ENCODE peak calls at places on chromosomes 7 and 10, in eight cellular contexts. P is A549, H is MM.1S, W is Peyer's patch, Z is left ventricle myocardium inferior, E is mammary epithelial cell, X is H1, R is PC-3. C is an unnamed sample.

GRCh38 chr7:139036901-139037300 is 1.1 kb upstream of the ZC3HAV1L start:
- DNase-seq in R (no peak), W (no peak), X (no peak), Z (no peak), P (no peak), E (peak; percentile 40), H (no peak), C (no peak)

GRCh38 chr7:24135003-24135817 is 148.8 kb upstream of the NPY start:
- DNase-seq in R (no peak), X (no peak), Z (no peak), E (no peak), H (no peak), W (no peak), P (no peak), C (no peak)

GRCh38 chr10:115214799-115215198 is 121.6 kb downstream of the ATRNL1 start:
- DNase-seq in H (no peak), Z (no peak), W (no peak), E (no peak), X (no peak), R (no peak), P (no peak), C (no peak)

GRCh38 chr7:55969391-55969790 is 5.0 kb downstream of the NIPSNAP2 start:
- DNase-seq in W (no peak), H (no peak), R (no peak), P (no peak), X (no peak), E (no peak), Z (no peak), C (no peak)

GRCh38 chr7:30931161-30931926 is 19.7 kb downstream of the AQP1 start:
- DNase-seq in P (no peak), R (no peak), Z (peak; percentile 53), W (peak; percentile 12), H (no peak), X (no peak), E (no peak), C (peak; percentile 71)

GRCh38 chr7:143387156-143387975 is 6.2 kb downstream of the ZYX start:
- DNase-seq in E (no peak), W (no peak), X (no peak), Z (no peak), R (no peak), P (no peak), H (no peak), C (no peak)

GRCh38 chr7:2049111-2049781 is 183.5 kb downstream of the MAD1L1 start:
- DNase-seq in W (no peak), Z (no peak), X (no peak), H (no peak), P (no peak), R (no peak), E (no peak), C (no peak)

GRCh38 chr7:158030071-158030470 is 557.6 kb downstream of the PTPRN2 start:
- DNase-seq in Z (no peak), P (no peak), R (no peak), X (no peak), H (no peak), E (no peak), W (no peak), C (no peak)

GRCh38 chr10:47286116-47286505 is 13.9 kb upstream of the GDF10 start:
- DNase-seq in H (no peak), X (no peak), P (no peak), E (no peak), R (no peak), Z (no peak), W (no peak), C (no peak)

GRCh38 chr10:121070257-121070656 is 219.1 kb downstream of the WDR11 start:
- DNase-seq in W (no peak), Z (no peak), H (no peak), X (no peak), R (peak; percentile 15), E (peak; percentile 35), P (peak; percentile 22), C (no peak)

GRCh38 chr10:72158174-72158573 is 57.6 kb upstream of the ANAPC16 start:
- DNase-seq in P (no peak), Z (no peak), E (no peak), W (no peak), R (no peak), H (no peak), X (no peak), C (no peak)

GRCh38 chr7:42914009-42914725 is 2.3 kb upstream of the C7orf25 start:
- DNase-seq in P (no peak), H (no peak), R (no peak), X (no peak), Z (no peak), E (no peak), W (no peak), C (no peak)

GRCh38 chr10:70034252-70034651 is 18.4 kb upstream of the MACROH2A2 start:
- DNase-seq in P (no peak), E (no peak), Z (no peak), R (no peak), W (no peak), H (no peak), X (no peak), C (no peak)

GRCh38 chr7:15848362-15848761 is 161.9 kb upstream of the MEOX2 start:
- DNase-seq in R (no peak), Z (no peak), X (no peak), E (no peak), W (no peak), H (no peak), P (no peak), C (no peak)

GRCh38 chr10:116597543-116597942 is 6.8 kb downstream of the PNLIPRP1 start:
- DNase-seq in W (no peak), X (no peak), P (no peak), Z (no peak), E (no peak), R (no peak), H (no peak), C (no peak)

GRCh38 chr10:100349087-100349486 is 2.1 kb downstream of the SCD start:
- DNase-seq in R (no peak), H (no peak), E (no peak), P (no peak), W (no peak), X (no peak), Z (no peak), C (no peak)

GRCh38 chr10:48764486-48764885 is 79.8 kb downstream of the WDFY4 start:
- DNase-seq in R (no peak), P (no peak), Z (no peak), E (no peak), W (no peak), H (no peak), X (no peak), C (no peak)
- H3K4me3 ChIP-seq in R (no peak overlapping the region), P (no peak overlapping the region), Z (no peak overlapping the region), E (no peak overlapping the region), W (no peak overlapping the region), H (no peak overlapping the region), X (no peak overlapping the region), C (no peak overlapping the region)

GRCh38 chr7:63931057-63931600 is 67.5 kb upstream of the ZNF722 start:
- DNase-seq in W (no peak), E (no peak), P (no peak), Z (no peak), H (no peak), R (no peak), X (no peak), C (no peak)

GRCh38 chr7:63925626-63926460 is 72.8 kb upstream of the ZNF722 start:
- DNase-seq in X (no peak), E (peak; percentile 6), H (peak; percentile 45), P (no peak), W (peak; percentile 82), Z (peak; percentile 93), R (peak; percentile 88), C (peak; percentile 8)

GRCh38 chr7:63927261-63927660 is 71.4 kb upstream of the ZNF722 start:
- DNase-seq in X (no peak), P (no peak), W (no peak), R (no peak), E (no peak), Z (no peak), H (no peak), C (no peak)

GRCh38 chr7:63925262-63925625 is 73.4 kb upstream of the ZNF722 start:
- DNase-seq in R (no peak), H (no peak), Z (no peak), W (no peak), P (no peak), X (no peak), E (no peak), C (no peak)
- H3K9me3 ChIP-seq in R (no peaks in the 10 kb centered on the region), H (no peaks in the 10 kb centered on the region), Z (peaks cover 12% of the 10 kb centered on the region), W (peaks cover 3% of the 10 kb centered on the region), P (peaks cover 18% of the 10 kb centered on the region), X (peaks cover 56% of the 10 kb centered on the region), E (peaks cover 23% of the 10 kb centered on the region), C (no peaks in the 10 kb centered on the region)

GRCh38 chr10:88080213-88080612 is 216.8 kb downstream of the PTEN start:
- DNase-seq in X (no peak), Z (no peak), H (peak; percentile 79), W (no peak), E (no peak), R (no peak), P (no peak), C (no peak)
- H3K4me3 ChIP-seq in X (no peak overlapping the region), Z (no peak overlapping the region), H (peak overlapping the region; percentile 1), W (no peak overlapping the region), E (no peak overlapping the region), R (no peak overlapping the region), P (no peak overlapping the region), C (no peak overlapping the region)

GRCh38 chr10:14050598-14050997 is 280.1 kb downstream of the FRMD4A start:
- DNase-seq in P (no peak), X (no peak), H (no peak), Z (no peak), E (no peak), R (no peak), W (no peak), C (no peak)
- H3K9me3 ChIP-seq in P (no peaks in the 10 kb centered on the region), X (no peaks in the 10 kb centered on the region), H (no peaks in the 10 kb centered on the region), Z (no peaks in the 10 kb centered on the region), E (no peaks in the 10 kb centered on the region), R (no peaks in the 10 kb centered on the region), W (no peaks in the 10 kb centered on the region), C (no peaks in the 10 kb centered on the region)

GRCh38 chr10:52420656-52421055 is 106.6 kb downstream of the DKK1 start:
- DNase-seq in R (no peak), H (no peak), X (no peak), E (no peak), Z (no peak), P (no peak), W (no peak), C (no peak)

GRCh38 chr10:52419281-52419680 is 105.2 kb downstream of the DKK1 start:
- DNase-seq in X (no peak), E (no peak), W (no peak), Z (no peak), H (no peak), P (no peak), R (no peak), C (no peak)

GRCh38 chr10:52424343-52424742 is 110.3 kb downstream of the DKK1 start:
- DNase-seq in W (no peak), R (no peak), H (no peak), E (no peak), X (no peak), P (no peak), Z (no peak), C (no peak)

GRCh38 chr10:52423369-52423768 is 109.3 kb downstream of the DKK1 start:
- DNase-seq in Z (no peak), P (no peak), R (peak; percentile 64), W (no peak), E (peak; percentile 15), H (no peak), X (no peak), C (no peak)
- H3K4me3 ChIP-seq in Z (no peak overlapping the region), P (no peak overlapping the region), R (no peak overlapping the region), W (no peak overlapping the region), E (no peak overlapping the region), H (no peak overlapping the region), X (no peak overlapping the region), C (no peak overlapping the region)

C was measured in MG63.